ENCODE peak calls at places on chromosomes 2 and 18, in eight cellular contexts. One of them, this sample, is unnamed.

GRCh38 chr2:219081701-219082331 is 21.1 kb upstream of the IHH start:
- DNase-seq in choroid plexus epithelial cell: no peak
- DNase-seq in neural crest cell: no peak
- DNase-seq in endothelial cell: no peak
- DNase-seq in GM06990: no peak
- DNase-seq in cerebellum: no peak
- DNase-seq in lung microvascular endothelial cell: no peak
- DNase-seq in tibial artery: no peak
- DNase-seq in this sample: no peak

GRCh38 chr18:77749189-77749588 is 499.5 kb downstream of the GALR1 start:
- DNase-seq in choroid plexus epithelial cell: peak
- DNase-seq in neural crest cell: peak
- DNase-seq in endothelial cell: peak
- DNase-seq in GM06990: no peak
- DNase-seq in cerebellum: peak
- DNase-seq in lung microvascular endothelial cell: no peak
- DNase-seq in tibial artery: no peak
- DNase-seq in this sample: no peak

GRCh38 chr2:32930436-32930835 is 16.3 kb upstream of the LTBP1 start:
- DNase-seq in choroid plexus epithelial cell: no peak
- DNase-seq in neural crest cell: no peak
- DNase-seq in endothelial cell: no peak
- DNase-seq in GM06990: no peak
- DNase-seq in cerebellum: no peak
- DNase-seq in lung microvascular endothelial cell: no peak
- DNase-seq in tibial artery: no peak
- DNase-seq in this sample: no peak

GRCh38 chr2:120995656-120996190 is 260.1 kb downstream of the GLI2 start:
- DNase-seq in choroid plexus epithelial cell: no peak
- DNase-seq in neural crest cell: no peak
- DNase-seq in endothelial cell: no peak
- DNase-seq in GM06990: no peak
- DNase-seq in cerebellum: no peak
- DNase-seq in lung microvascular endothelial cell: no peak
- DNase-seq in tibial artery: peak
- DNase-seq in this sample: no peak

GRCh38 chr2:158518083-158518482 is 61.3 kb downstream of the PKP4 start:
- DNase-seq in choroid plexus epithelial cell: peak
- DNase-seq in neural crest cell: no peak
- DNase-seq in endothelial cell: no peak
- DNase-seq in GM06990: no peak
- DNase-seq in cerebellum: no peak
- DNase-seq in lung microvascular endothelial cell: no peak
- DNase-seq in tibial artery: no peak
- DNase-seq in this sample: peak

GRCh38 chr2:25062461-25062860 is 20.6 kb downstream of the EFR3B start:
- DNase-seq in choroid plexus epithelial cell: no peak
- DNase-seq in neural crest cell: peak
- DNase-seq in endothelial cell: no peak
- DNase-seq in GM06990: no peak
- DNase-seq in cerebellum: peak
- DNase-seq in lung microvascular endothelial cell: no peak
- DNase-seq in tibial artery: no peak
- DNase-seq in this sample: no peak

GRCh38 chr2:68365087-68365486 is at the start of gene PLEK:
- DNase-seq in choroid plexus epithelial cell: peak
- DNase-seq in neural crest cell: no peak
- DNase-seq in endothelial cell: no peak
- DNase-seq in GM06990: peak
- DNase-seq in cerebellum: no peak
- DNase-seq in lung microvascular endothelial cell: no peak
- DNase-seq in tibial artery: peak
- DNase-seq in this sample: no peak

GRCh38 chr2:84741182-84741822 is 139.6 kb downstream of the TRABD2A start:
- DNase-seq in choroid plexus epithelial cell: peak
- DNase-seq in neural crest cell: no peak
- DNase-seq in endothelial cell: no peak
- DNase-seq in GM06990: peak
- DNase-seq in cerebellum: no peak
- DNase-seq in lung microvascular endothelial cell: peak
- DNase-seq in tibial artery: no peak
- DNase-seq in this sample: peak

GRCh38 chr2:207283356-207283755 is 117.6 kb upstream of the KLF7 start:
- DNase-seq in choroid plexus epithelial cell: peak
- DNase-seq in neural crest cell: no peak
- DNase-seq in endothelial cell: no peak
- DNase-seq in GM06990: no peak
- DNase-seq in cerebellum: no peak
- DNase-seq in lung microvascular endothelial cell: peak
- DNase-seq in tibial artery: peak
- DNase-seq in this sample: no peak

GRCh38 chr2:240236217-240237111 is 96.0 kb upstream of the OTOS start:
- DNase-seq in choroid plexus epithelial cell: no peak
- DNase-seq in neural crest cell: no peak
- DNase-seq in endothelial cell: no peak
- DNase-seq in GM06990: no peak
- DNase-seq in cerebellum: peak
- DNase-seq in lung microvascular endothelial cell: no peak
- DNase-seq in tibial artery: no peak
- DNase-seq in this sample: peak

GRCh38 chr2:182917924-182918323 is 51.5 kb upstream of the FRZB start:
- DNase-seq in choroid plexus epithelial cell: no peak
- DNase-seq in neural crest cell: no peak
- DNase-seq in endothelial cell: no peak
- DNase-seq in GM06990: no peak
- DNase-seq in cerebellum: no peak
- DNase-seq in lung microvascular endothelial cell: no peak
- DNase-seq in tibial artery: no peak
- DNase-seq in this sample: no peak

GRCh38 chr18:51137051-51137729 is 60.3 kb downstream of the MEX3C start:
- DNase-seq in choroid plexus epithelial cell: peak
- DNase-seq in neural crest cell: no peak
- DNase-seq in endothelial cell: no peak
- DNase-seq in GM06990: no peak
- DNase-seq in cerebellum: no peak
- DNase-seq in lung microvascular endothelial cell: no peak
- DNase-seq in tibial artery: no peak
- DNase-seq in this sample: peak

GRCh38 chr18:68394705-68395104 is 320.2 kb downstream of the TMX3 start:
- DNase-seq in choroid plexus epithelial cell: peak
- DNase-seq in neural crest cell: no peak
- DNase-seq in endothelial cell: no peak
- DNase-seq in GM06990: no peak
- DNase-seq in cerebellum: no peak
- DNase-seq in lung microvascular endothelial cell: no peak
- DNase-seq in tibial artery: no peak
- DNase-seq in this sample: no peak

GRCh38 chr2:217711236-217711635 is 291.6 kb downstream of the TNS1 start:
- DNase-seq in choroid plexus epithelial cell: peak
- DNase-seq in neural crest cell: no peak
- DNase-seq in endothelial cell: no peak
- DNase-seq in GM06990: no peak
- DNase-seq in cerebellum: no peak
- DNase-seq in lung microvascular endothelial cell: no peak
- DNase-seq in tibial artery: no peak
- DNase-seq in this sample: peak

GRCh38 chr2:46988733-46989481 is 73.3 kb upstream of the MCFD2 start:
- DNase-seq in choroid plexus epithelial cell: no peak
- DNase-seq in neural crest cell: no peak
- DNase-seq in endothelial cell: no peak
- DNase-seq in GM06990: no peak
- DNase-seq in cerebellum: peak
- DNase-seq in lung microvascular endothelial cell: no peak
- DNase-seq in tibial artery: no peak
- DNase-seq in this sample: peak

GRCh38 chr2:9675369-9676351 is 44.9 kb upstream of the YWHAQ start:
- DNase-seq in choroid plexus epithelial cell: peak
- DNase-seq in neural crest cell: peak
- DNase-seq in endothelial cell: no peak
- DNase-seq in GM06990: no peak
- DNase-seq in cerebellum: peak
- DNase-seq in lung microvascular endothelial cell: no peak
- DNase-seq in tibial artery: no peak
- DNase-seq in this sample: peak

GRCh38 chr2:150154308-150154797 is 333.1 kb downstream of the RND3 start:
- DNase-seq in choroid plexus epithelial cell: no peak
- DNase-seq in neural crest cell: no peak
- DNase-seq in endothelial cell: no peak
- DNase-seq in GM06990: no peak
- DNase-seq in cerebellum: no peak
- DNase-seq in lung microvascular endothelial cell: no peak
- DNase-seq in tibial artery: no peak
- DNase-seq in this sample: no peak

GRCh38 chr2:88263861-88264260 is 93.7 kb downstream of the THNSL2 start:
- DNase-seq in choroid plexus epithelial cell: no peak
- DNase-seq in neural crest cell: no peak
- DNase-seq in endothelial cell: no peak
- DNase-seq in GM06990: no peak
- DNase-seq in cerebellum: no peak
- DNase-seq in lung microvascular endothelial cell: no peak
- DNase-seq in tibial artery: no peak
- DNase-seq in this sample: no peak

GRCh38 chr2:215950009-215950408 is 63.3 kb downstream of the MREG start:
- DNase-seq in choroid plexus epithelial cell: peak
- DNase-seq in neural crest cell: no peak
- DNase-seq in endothelial cell: no peak
- DNase-seq in GM06990: peak
- DNase-seq in cerebellum: no peak
- DNase-seq in lung microvascular endothelial cell: peak
- DNase-seq in tibial artery: no peak
- DNase-seq in this sample: peak

GRCh38 chr18:62863629-62864028 is 148.3 kb downstream of the PHLPP1 start:
- DNase-seq in choroid plexus epithelial cell: peak
- DNase-seq in neural crest cell: no peak
- DNase-seq in endothelial cell: no peak
- DNase-seq in GM06990: no peak
- DNase-seq in cerebellum: no peak
- DNase-seq in lung microvascular endothelial cell: peak
- DNase-seq in tibial artery: no peak
- DNase-seq in this sample: peak

GRCh38 chr2:45170191-45170975 is 161.1 kb upstream of the SIX2 start:
- DNase-seq in choroid plexus epithelial cell: peak
- DNase-seq in neural crest cell: peak
- DNase-seq in endothelial cell: no peak
- DNase-seq in GM06990: peak
- DNase-seq in cerebellum: no peak
- DNase-seq in lung microvascular endothelial cell: peak
- DNase-seq in tibial artery: no peak
- DNase-seq in this sample: no peak

GRCh38 chr2:45457211-45457945 is 153.7 kb downstream of the SRBD1 start:
- DNase-seq in choroid plexus epithelial cell: no peak
- DNase-seq in neural crest cell: no peak
- DNase-seq in endothelial cell: no peak
- DNase-seq in GM06990: no peak
- DNase-seq in cerebellum: no peak
- DNase-seq in lung microvascular endothelial cell: no peak
- DNase-seq in tibial artery: no peak
- DNase-seq in this sample: no peak

GRCh38 chr2:58667137-58667774 is 426.1 kb upstream of the FANCL start:
- DNase-seq in choroid plexus epithelial cell: no peak
- DNase-seq in neural crest cell: no peak
- DNase-seq in endothelial cell: no peak
- DNase-seq in GM06990: no peak
- DNase-seq in cerebellum: no peak
- DNase-seq in lung microvascular endothelial cell: no peak
- DNase-seq in tibial artery: no peak
- DNase-seq in this sample: no peak

GRCh38 chr2:133824869-133825268 is 256.6 kb upstream of the NCKAP5 start:
- DNase-seq in choroid plexus epithelial cell: no peak
- DNase-seq in neural crest cell: no peak
- DNase-seq in endothelial cell: no peak
- DNase-seq in GM06990: no peak
- DNase-seq in cerebellum: no peak
- DNase-seq in lung microvascular endothelial cell: no peak
- DNase-seq in tibial artery: no peak
- DNase-seq in this sample: no peak

GRCh38 chr2:120600335-120600734 is 135.3 kb upstream of the GLI2 start:
- DNase-seq in choroid plexus epithelial cell: no peak
- DNase-seq in neural crest cell: no peak
- DNase-seq in endothelial cell: no peak
- DNase-seq in GM06990: no peak
- DNase-seq in cerebellum: no peak
- DNase-seq in lung microvascular endothelial cell: no peak
- DNase-seq in tibial artery: no peak
- DNase-seq in this sample: no peak

GRCh38 chr18:21391074-21391673 is 149.1 kb downstream of the GREB1L start:
- DNase-seq in choroid plexus epithelial cell: peak
- DNase-seq in neural crest cell: no peak
- DNase-seq in endothelial cell: no peak
- DNase-seq in GM06990: peak
- DNase-seq in cerebellum: no peak
- DNase-seq in lung microvascular endothelial cell: no peak
- DNase-seq in tibial artery: no peak
- DNase-seq in this sample: peak

GRCh38 chr2:9594361-9595063 is 36.3 kb downstream of the YWHAQ start:
- DNase-seq in choroid plexus epithelial cell: peak
- DNase-seq in neural crest cell: no peak
- DNase-seq in endothelial cell: no peak
- DNase-seq in GM06990: no peak
- DNase-seq in cerebellum: no peak
- DNase-seq in lung microvascular endothelial cell: no peak
- DNase-seq in tibial artery: peak
- DNase-seq in this sample: peak

GRCh38 chr18:3061581-3062416 is 48.9 kb upstream of the LPIN2 start:
- DNase-seq in choroid plexus epithelial cell: no peak
- DNase-seq in neural crest cell: no peak
- DNase-seq in endothelial cell: no peak
- DNase-seq in GM06990: no peak
- DNase-seq in cerebellum: no peak
- DNase-seq in lung microvascular endothelial cell: no peak
- DNase-seq in tibial artery: no peak
- DNase-seq in this sample: no peak

GRCh38 chr2:54042908-54043620 is 72.3 kb upstream of the PSME4 start:
- DNase-seq in choroid plexus epithelial cell: no peak
- DNase-seq in neural crest cell: no peak
- DNase-seq in endothelial cell: no peak
- DNase-seq in GM06990: no peak
- DNase-seq in cerebellum: no peak
- DNase-seq in lung microvascular endothelial cell: no peak
- DNase-seq in tibial artery: no peak
- DNase-seq in this sample: peak